ENCODE peak calls at places on chromosomes 12 and 14, in six cellular contexts. One of them, this sample, is unnamed.

GRCh38 chr14:95141684-95142083 is 15.6 kb downstream of the DICER1 start:
- DNase-seq in HS-5: no peak
- DNase-seq in EH: no peak
- DNase-seq in NCI-H1694 treated with DMSO at 0.1 percent for 48 hours: no peak
- DNase-seq in stimulated activated naive CD8-positive, alpha-beta T cell treated with anti-CD3 and anti-CD28 coated beads, Interleukin-15, Interleukin-2, amounts not matched to agents 100 U/mL and 50 U/mL, for 24 hours: no peak
- DNase-seq in stimulated activated CD4-positive, alpha-beta T cell treated with anti-CD3 and anti-CD28 coated beads, Interleukin-4, amount 100 ng/mL, for 24 hours: no peak
- DNase-seq in this sample: no peak

GRCh38 chr12:124162151-124163110 is 132.5 kb upstream of the RFLNA start:
- DNase-seq in NCI-H1694 treated with DMSO at 0.1 percent for 48 hours: no peak
- DNase-seq in EH: no peak
- DNase-seq in stimulated activated naive CD8-positive, alpha-beta T cell treated with anti-CD3 and anti-CD28 coated beads, Interleukin-15, Interleukin-2, amounts not matched to agents 100 U/mL and 50 U/mL, for 24 hours: no peak
- DNase-seq in stimulated activated CD4-positive, alpha-beta T cell treated with anti-CD3 and anti-CD28 coated beads, Interleukin-4, amount 100 ng/mL, for 24 hours: no peak
- DNase-seq in HS-5: no peak
- DNase-seq in this sample: no peak

GRCh38 chr12:13595536-13596450 is 385.6 kb downstream of the GRIN2B start:
- DNase-seq in HS-5: no peak
- DNase-seq in NCI-H1694 treated with DMSO at 0.1 percent for 48 hours: peak; percentile 49
- DNase-seq in EH: no peak
- DNase-seq in stimulated activated CD4-positive, alpha-beta T cell treated with anti-CD3 and anti-CD28 coated beads, Interleukin-4, amount 100 ng/mL, for 24 hours: no peak
- DNase-seq in stimulated activated naive CD8-positive, alpha-beta T cell treated with anti-CD3 and anti-CD28 coated beads, Interleukin-15, Interleukin-2, amounts not matched to agents 100 U/mL and 50 U/mL, for 24 hours: no peak
- DNase-seq in this sample: no peak

GRCh38 chr12:21539797-21540196 is 13.7 kb downstream of the SPX start:
- DNase-seq in HS-5: no peak
- DNase-seq in stimulated activated CD4-positive, alpha-beta T cell treated with anti-CD3 and anti-CD28 coated beads, Interleukin-4, amount 100 ng/mL, for 24 hours: no peak
- DNase-seq in NCI-H1694 treated with DMSO at 0.1 percent for 48 hours: no peak
- DNase-seq in EH: no peak
- DNase-seq in stimulated activated naive CD8-positive, alpha-beta T cell treated with anti-CD3 and anti-CD28 coated beads, Interleukin-15, Interleukin-2, amounts not matched to agents 100 U/mL and 50 U/mL, for 24 hours: no peak
- DNase-seq in this sample: no peak

GRCh38 chr14:95832012-95832411 is 44.6 kb upstream of the TUNAR start:
- DNase-seq in stimulated activated CD4-positive, alpha-beta T cell treated with anti-CD3 and anti-CD28 coated beads, Interleukin-4, amount 100 ng/mL, for 24 hours: no peak
- DNase-seq in NCI-H1694 treated with DMSO at 0.1 percent for 48 hours: no peak
- DNase-seq in HS-5: no peak
- DNase-seq in EH: no peak
- DNase-seq in stimulated activated naive CD8-positive, alpha-beta T cell treated with anti-CD3 and anti-CD28 coated beads, Interleukin-15, Interleukin-2, amounts not matched to agents 100 U/mL and 50 U/mL, for 24 hours: no peak
- DNase-seq in this sample: no peak

GRCh38 chr12:17097674-17098073 is 491.7 kb upstream of the LMO3 start:
- DNase-seq in EH: no peak
- DNase-seq in NCI-H1694 treated with DMSO at 0.1 percent for 48 hours: no peak
- DNase-seq in stimulated activated naive CD8-positive, alpha-beta T cell treated with anti-CD3 and anti-CD28 coated beads, Interleukin-15, Interleukin-2, amounts not matched to agents 100 U/mL and 50 U/mL, for 24 hours: no peak
- DNase-seq in HS-5: no peak
- DNase-seq in stimulated activated CD4-positive, alpha-beta T cell treated with anti-CD3 and anti-CD28 coated beads, Interleukin-4, amount 100 ng/mL, for 24 hours: no peak
- DNase-seq in this sample: no peak

GRCh38 chr14:104745431-104745830 is 7.5 kb upstream of the SIVA1 start:
- DNase-seq in stimulated activated naive CD8-positive, alpha-beta T cell treated with anti-CD3 and anti-CD28 coated beads, Interleukin-15, Interleukin-2, amounts not matched to agents 100 U/mL and 50 U/mL, for 24 hours: no peak
- DNase-seq in HS-5: no peak
- DNase-seq in stimulated activated CD4-positive, alpha-beta T cell treated with anti-CD3 and anti-CD28 coated beads, Interleukin-4, amount 100 ng/mL, for 24 hours: no peak
- DNase-seq in EH: no peak
- DNase-seq in NCI-H1694 treated with DMSO at 0.1 percent for 48 hours: no peak
- DNase-seq in this sample: no peak

GRCh38 chr14:68079941-68080697 is 260.5 kb downstream of the RAD51B start:
- DNase-seq in NCI-H1694 treated with DMSO at 0.1 percent for 48 hours: no peak
- DNase-seq in stimulated activated CD4-positive, alpha-beta T cell treated with anti-CD3 and anti-CD28 coated beads, Interleukin-4, amount 100 ng/mL, for 24 hours: no peak
- DNase-seq in stimulated activated naive CD8-positive, alpha-beta T cell treated with anti-CD3 and anti-CD28 coated beads, Interleukin-15, Interleukin-2, amounts not matched to agents 100 U/mL and 50 U/mL, for 24 hours: no peak
- DNase-seq in EH: no peak
- DNase-seq in HS-5: no peak
- DNase-seq in this sample: no peak

GRCh38 chr14:74401504-74402241 is 24.3 kb downstream of the SYNDIG1L start:
- DNase-seq in stimulated activated naive CD8-positive, alpha-beta T cell treated with anti-CD3 and anti-CD28 coated beads, Interleukin-15, Interleukin-2, amounts not matched to agents 100 U/mL and 50 U/mL, for 24 hours: peak; percentile 71
- DNase-seq in NCI-H1694 treated with DMSO at 0.1 percent for 48 hours: peak; percentile 15
- DNase-seq in EH: peak; percentile 15
- DNase-seq in HS-5: no peak
- DNase-seq in stimulated activated CD4-positive, alpha-beta T cell treated with anti-CD3 and anti-CD28 coated beads, Interleukin-4, amount 100 ng/mL, for 24 hours: peak; percentile 60
- DNase-seq in this sample: no peak

GRCh38 chr12:122355702-122356101 is 66.8 kb downstream of the CLIP1 start:
- DNase-seq in EH: no peak
- DNase-seq in stimulated activated naive CD8-positive, alpha-beta T cell treated with anti-CD3 and anti-CD28 coated beads, Interleukin-15, Interleukin-2, amounts not matched to agents 100 U/mL and 50 U/mL, for 24 hours: no peak
- DNase-seq in HS-5: no peak
- DNase-seq in stimulated activated CD4-positive, alpha-beta T cell treated with anti-CD3 and anti-CD28 coated beads, Interleukin-4, amount 100 ng/mL, for 24 hours: no peak
- DNase-seq in NCI-H1694 treated with DMSO at 0.1 percent for 48 hours: peak; percentile 81
- DNase-seq in this sample: no peak

GRCh38 chr12:124687695-124688301 is 120.4 kb upstream of the NCOR2 start:
- DNase-seq in stimulated activated CD4-positive, alpha-beta T cell treated with anti-CD3 and anti-CD28 coated beads, Interleukin-4, amount 100 ng/mL, for 24 hours: no peak
- DNase-seq in EH: no peak
- DNase-seq in HS-5: no peak
- DNase-seq in stimulated activated naive CD8-positive, alpha-beta T cell treated with anti-CD3 and anti-CD28 coated beads, Interleukin-15, Interleukin-2, amounts not matched to agents 100 U/mL and 50 U/mL, for 24 hours: peak; percentile 23
- DNase-seq in NCI-H1694 treated with DMSO at 0.1 percent for 48 hours: peak; percentile 30
- DNase-seq in this sample: no peak

GRCh38 chr14:87896393-87897380 is 96.3 kb downstream of the GALC start:
- DNase-seq in stimulated activated CD4-positive, alpha-beta T cell treated with anti-CD3 and anti-CD28 coated beads, Interleukin-4, amount 100 ng/mL, for 24 hours: peak; percentile 4
- DNase-seq in NCI-H1694 treated with DMSO at 0.1 percent for 48 hours: peak; percentile 99
- DNase-seq in HS-5: peak; percentile 3
- DNase-seq in EH: peak; percentile 43
- DNase-seq in stimulated activated naive CD8-positive, alpha-beta T cell treated with anti-CD3 and anti-CD28 coated beads, Interleukin-15, Interleukin-2, amounts not matched to agents 100 U/mL and 50 U/mL, for 24 hours: no peak
- DNase-seq in this sample: peak; percentile 5

GRCh38 chr14:37257651-37258050 is 59.9 kb downstream of the MIPOL1 start:
- DNase-seq in HS-5: no peak
- DNase-seq in stimulated activated CD4-positive, alpha-beta T cell treated with anti-CD3 and anti-CD28 coated beads, Interleukin-4, amount 100 ng/mL, for 24 hours: no peak
- DNase-seq in EH: no peak
- DNase-seq in stimulated activated naive CD8-positive, alpha-beta T cell treated with anti-CD3 and anti-CD28 coated beads, Interleukin-15, Interleukin-2, amounts not matched to agents 100 U/mL and 50 U/mL, for 24 hours: no peak
- DNase-seq in NCI-H1694 treated with DMSO at 0.1 percent for 48 hours: no peak
- DNase-seq in this sample: no peak

GRCh38 chr12:18368594-18368993 is 107.3 kb downstream of the PIK3C2G start:
- DNase-seq in EH: no peak
- DNase-seq in stimulated activated CD4-positive, alpha-beta T cell treated with anti-CD3 and anti-CD28 coated beads, Interleukin-4, amount 100 ng/mL, for 24 hours: no peak
- DNase-seq in HS-5: no peak
- DNase-seq in stimulated activated naive CD8-positive, alpha-beta T cell treated with anti-CD3 and anti-CD28 coated beads, Interleukin-15, Interleukin-2, amounts not matched to agents 100 U/mL and 50 U/mL, for 24 hours: no peak
- DNase-seq in NCI-H1694 treated with DMSO at 0.1 percent for 48 hours: no peak
- DNase-seq in this sample: no peak

GRCh38 chr12:79939728-79940306 is 4.9 kb upstream of the PPP1R12A start:
- DNase-seq in stimulated activated CD4-positive, alpha-beta T cell treated with anti-CD3 and anti-CD28 coated beads, Interleukin-4, amount 100 ng/mL, for 24 hours: no peak
- DNase-seq in NCI-H1694 treated with DMSO at 0.1 percent for 48 hours: no peak
- DNase-seq in HS-5: no peak
- DNase-seq in EH: no peak
- DNase-seq in stimulated activated naive CD8-positive, alpha-beta T cell treated with anti-CD3 and anti-CD28 coated beads, Interleukin-15, Interleukin-2, amounts not matched to agents 100 U/mL and 50 U/mL, for 24 hours: no peak
- DNase-seq in this sample: no peak

GRCh38 chr12:127664901-127665300 is 602.1 kb upstream of the TMEM132C start:
- DNase-seq in EH: peak; percentile 85
- DNase-seq in stimulated activated naive CD8-positive, alpha-beta T cell treated with anti-CD3 and anti-CD28 coated beads, Interleukin-15, Interleukin-2, amounts not matched to agents 100 U/mL and 50 U/mL, for 24 hours: no peak
- DNase-seq in NCI-H1694 treated with DMSO at 0.1 percent for 48 hours: no peak
- DNase-seq in stimulated activated CD4-positive, alpha-beta T cell treated with anti-CD3 and anti-CD28 coated beads, Interleukin-4, amount 100 ng/mL, for 24 hours: no peak
- DNase-seq in HS-5: no peak
- DNase-seq in this sample: no peak

GRCh38 chr14:60622210-60622919 is 26.9 kb downstream of the SIX1 start:
- DNase-seq in NCI-H1694 treated with DMSO at 0.1 percent for 48 hours: no peak
- DNase-seq in HS-5: no peak
- DNase-seq in EH: no peak
- DNase-seq in stimulated activated naive CD8-positive, alpha-beta T cell treated with anti-CD3 and anti-CD28 coated beads, Interleukin-15, Interleukin-2, amounts not matched to agents 100 U/mL and 50 U/mL, for 24 hours: no peak
- DNase-seq in stimulated activated CD4-positive, alpha-beta T cell treated with anti-CD3 and anti-CD28 coated beads, Interleukin-4, amount 100 ng/mL, for 24 hours: no peak
- DNase-seq in this sample: no peak

GRCh38 chr14:31229638-31230229 is 22.1 kb upstream of the HECTD1 start:
- DNase-seq in HS-5: peak; percentile 88
- DNase-seq in stimulated activated CD4-positive, alpha-beta T cell treated with anti-CD3 and anti-CD28 coated beads, Interleukin-4, amount 100 ng/mL, for 24 hours: no peak
- DNase-seq in stimulated activated naive CD8-positive, alpha-beta T cell treated with anti-CD3 and anti-CD28 coated beads, Interleukin-15, Interleukin-2, amounts not matched to agents 100 U/mL and 50 U/mL, for 24 hours: no peak
- DNase-seq in NCI-H1694 treated with DMSO at 0.1 percent for 48 hours: no peak
- DNase-seq in EH: peak; percentile 88
- DNase-seq in this sample: peak; percentile 77

GRCh38 chr12:113880337-113880736 is 85.8 kb downstream of the RBM19 start:
- DNase-seq in stimulated activated CD4-positive, alpha-beta T cell treated with anti-CD3 and anti-CD28 coated beads, Interleukin-4, amount 100 ng/mL, for 24 hours: no peak
- DNase-seq in stimulated activated naive CD8-positive, alpha-beta T cell treated with anti-CD3 and anti-CD28 coated beads, Interleukin-15, Interleukin-2, amounts not matched to agents 100 U/mL and 50 U/mL, for 24 hours: no peak
- DNase-seq in HS-5: no peak
- DNase-seq in NCI-H1694 treated with DMSO at 0.1 percent for 48 hours: no peak
- DNase-seq in EH: no peak
- DNase-seq in this sample: no peak

GRCh38 chr12:16531623-16532022 is 74.3 kb downstream of the LMO3 start:
- DNase-seq in HS-5: no peak
- DNase-seq in NCI-H1694 treated with DMSO at 0.1 percent for 48 hours: peak; percentile 71
- DNase-seq in stimulated activated CD4-positive, alpha-beta T cell treated with anti-CD3 and anti-CD28 coated beads, Interleukin-4, amount 100 ng/mL, for 24 hours: no peak
- DNase-seq in EH: no peak
- DNase-seq in stimulated activated naive CD8-positive, alpha-beta T cell treated with anti-CD3 and anti-CD28 coated beads, Interleukin-15, Interleukin-2, amounts not matched to agents 100 U/mL and 50 U/mL, for 24 hours: no peak
- DNase-seq in this sample: no peak

GRCh38 chr12:121513464-121514183 is 67.2 kb downstream of the KDM2B start:
- DNase-seq in NCI-H1694 treated with DMSO at 0.1 percent for 48 hours: no peak
- DNase-seq in stimulated activated CD4-positive, alpha-beta T cell treated with anti-CD3 and anti-CD28 coated beads, Interleukin-4, amount 100 ng/mL, for 24 hours: no peak
- DNase-seq in EH: peak; percentile 14
- DNase-seq in HS-5: no peak
- DNase-seq in stimulated activated naive CD8-positive, alpha-beta T cell treated with anti-CD3 and anti-CD28 coated beads, Interleukin-15, Interleukin-2, amounts not matched to agents 100 U/mL and 50 U/mL, for 24 hours: peak; percentile 34
- DNase-seq in this sample: no peak

GRCh38 chr12:76310110-76310509 is 38.1 kb downstream of the BBS10 start:
- DNase-seq in EH: peak; percentile 69
- DNase-seq in NCI-H1694 treated with DMSO at 0.1 percent for 48 hours: no peak
- DNase-seq in stimulated activated CD4-positive, alpha-beta T cell treated with anti-CD3 and anti-CD28 coated beads, Interleukin-4, amount 100 ng/mL, for 24 hours: no peak
- DNase-seq in stimulated activated naive CD8-positive, alpha-beta T cell treated with anti-CD3 and anti-CD28 coated beads, Interleukin-15, Interleukin-2, amounts not matched to agents 100 U/mL and 50 U/mL, for 24 hours: no peak
- DNase-seq in HS-5: peak; percentile 47
- DNase-seq in this sample: no peak

GRCh38 chr12:121657305-121658008 is 12.0 kb downstream of the MORN3 start:
- DNase-seq in NCI-H1694 treated with DMSO at 0.1 percent for 48 hours: no peak
- DNase-seq in stimulated activated naive CD8-positive, alpha-beta T cell treated with anti-CD3 and anti-CD28 coated beads, Interleukin-15, Interleukin-2, amounts not matched to agents 100 U/mL and 50 U/mL, for 24 hours: peak; percentile 27
- DNase-seq in EH: peak; percentile 27
- DNase-seq in stimulated activated CD4-positive, alpha-beta T cell treated with anti-CD3 and anti-CD28 coated beads, Interleukin-4, amount 100 ng/mL, for 24 hours: peak; percentile 30
- DNase-seq in HS-5: no peak
- DNase-seq in this sample: no peak

GRCh38 chr14:45664668-45665356 is 411.8 kb upstream of the MIS18BP1 start:
- DNase-seq in EH: peak; percentile 2
- DNase-seq in stimulated activated naive CD8-positive, alpha-beta T cell treated with anti-CD3 and anti-CD28 coated beads, Interleukin-15, Interleukin-2, amounts not matched to agents 100 U/mL and 50 U/mL, for 24 hours: no peak
- DNase-seq in NCI-H1694 treated with DMSO at 0.1 percent for 48 hours: no peak
- DNase-seq in HS-5: no peak
- DNase-seq in stimulated activated CD4-positive, alpha-beta T cell treated with anti-CD3 and anti-CD28 coated beads, Interleukin-4, amount 100 ng/mL, for 24 hours: no peak
- DNase-seq in this sample: no peak

GRCh38 chr14:89217876-89218275 is 199.2 kb downstream of the FOXN3 start:
- DNase-seq in stimulated activated CD4-positive, alpha-beta T cell treated with anti-CD3 and anti-CD28 coated beads, Interleukin-4, amount 100 ng/mL, for 24 hours: no peak
- DNase-seq in EH: peak; percentile 7
- DNase-seq in NCI-H1694 treated with DMSO at 0.1 percent for 48 hours: no peak
- DNase-seq in HS-5: no peak
- DNase-seq in stimulated activated naive CD8-positive, alpha-beta T cell treated with anti-CD3 and anti-CD28 coated beads, Interleukin-15, Interleukin-2, amounts not matched to agents 100 U/mL and 50 U/mL, for 24 hours: no peak
- DNase-seq in this sample: no peak

GRCh38 chr12:101746661-101747060 is 7.4 kb upstream of the SYCP3 start:
- DNase-seq in HS-5: no peak
- DNase-seq in EH: peak; percentile 6
- DNase-seq in stimulated activated naive CD8-positive, alpha-beta T cell treated with anti-CD3 and anti-CD28 coated beads, Interleukin-15, Interleukin-2, amounts not matched to agents 100 U/mL and 50 U/mL, for 24 hours: no peak
- DNase-seq in stimulated activated CD4-positive, alpha-beta T cell treated with anti-CD3 and anti-CD28 coated beads, Interleukin-4, amount 100 ng/mL, for 24 hours: no peak
- DNase-seq in NCI-H1694 treated with DMSO at 0.1 percent for 48 hours: no peak
- DNase-seq in this sample: no peak

GRCh38 chr12:121783771-121784170 is 9.7 kb downstream of the RHOF start:
- DNase-seq in EH: no peak
- DNase-seq in stimulated activated CD4-positive, alpha-beta T cell treated with anti-CD3 and anti-CD28 coated beads, Interleukin-4, amount 100 ng/mL, for 24 hours: no peak
- DNase-seq in HS-5: no peak
- DNase-seq in NCI-H1694 treated with DMSO at 0.1 percent for 48 hours: no peak
- DNase-seq in stimulated activated naive CD8-positive, alpha-beta T cell treated with anti-CD3 and anti-CD28 coated beads, Interleukin-15, Interleukin-2, amounts not matched to agents 100 U/mL and 50 U/mL, for 24 hours: no peak
- DNase-seq in this sample: no peak

GRCh38 chr12:62158416-62159360 is 101.5 kb upstream of the USP15 start:
- DNase-seq in stimulated activated CD4-positive, alpha-beta T cell treated with anti-CD3 and anti-CD28 coated beads, Interleukin-4, amount 100 ng/mL, for 24 hours: no peak
- DNase-seq in stimulated activated naive CD8-positive, alpha-beta T cell treated with anti-CD3 and anti-CD28 coated beads, Interleukin-15, Interleukin-2, amounts not matched to agents 100 U/mL and 50 U/mL, for 24 hours: no peak
- DNase-seq in EH: no peak
- DNase-seq in HS-5: no peak
- DNase-seq in NCI-H1694 treated with DMSO at 0.1 percent for 48 hours: no peak
- DNase-seq in this sample: no peak

GRCh38 chr14:60003991-60004390 is 84.0 kb downstream of the LRRC9 start:
- DNase-seq in stimulated activated naive CD8-positive, alpha-beta T cell treated with anti-CD3 and anti-CD28 coated beads, Interleukin-15, Interleukin-2, amounts not matched to agents 100 U/mL and 50 U/mL, for 24 hours: no peak
- DNase-seq in EH: no peak
- DNase-seq in HS-5: no peak
- DNase-seq in NCI-H1694 treated with DMSO at 0.1 percent for 48 hours: no peak
- DNase-seq in stimulated activated CD4-positive, alpha-beta T cell treated with anti-CD3 and anti-CD28 coated beads, Interleukin-4, amount 100 ng/mL, for 24 hours: no peak
- DNase-seq in this sample: no peak

GRCh38 chr14:42872775-42873174 is 1266.1 kb downstream of the LRFN5 start:
- DNase-seq in HS-5: no peak
- DNase-seq in EH: no peak
- DNase-seq in NCI-H1694 treated with DMSO at 0.1 percent for 48 hours: no peak
- DNase-seq in stimulated activated naive CD8-positive, alpha-beta T cell treated with anti-CD3 and anti-CD28 coated beads, Interleukin-15, Interleukin-2, amounts not matched to agents 100 U/mL and 50 U/mL, for 24 hours: no peak
- DNase-seq in stimulated activated CD4-positive, alpha-beta T cell treated with anti-CD3 and anti-CD28 coated beads, Interleukin-4, amount 100 ng/mL, for 24 hours: no peak
- DNase-seq in this sample: no peak

GRCh38 chr14:46432516-46432915 is 219.1 kb downstream of the RPL10L start:
- DNase-seq in stimulated activated CD4-positive, alpha-beta T cell treated with anti-CD3 and anti-CD28 coated beads, Interleukin-4, amount 100 ng/mL, for 24 hours: no peak
- DNase-seq in EH: no peak
- DNase-seq in NCI-H1694 treated with DMSO at 0.1 percent for 48 hours: no peak
- DNase-seq in stimulated activated naive CD8-positive, alpha-beta T cell treated with anti-CD3 and anti-CD28 coated beads, Interleukin-15, Interleukin-2, amounts not matched to agents 100 U/mL and 50 U/mL, for 24 hours: no peak
- DNase-seq in HS-5: no peak
- DNase-seq in this sample: no peak

GRCh38 chr14:103067231-103067954 is 10.0 kb upstream of the CDC42BPB start:
- DNase-seq in EH: peak; percentile 86
- DNase-seq in HS-5: peak; percentile 40
- DNase-seq in stimulated activated naive CD8-positive, alpha-beta T cell treated with anti-CD3 and anti-CD28 coated beads, Interleukin-15, Interleukin-2, amounts not matched to agents 100 U/mL and 50 U/mL, for 24 hours: no peak
- DNase-seq in NCI-H1694 treated with DMSO at 0.1 percent for 48 hours: no peak
- DNase-seq in stimulated activated CD4-positive, alpha-beta T cell treated with anti-CD3 and anti-CD28 coated beads, Interleukin-4, amount 100 ng/mL, for 24 hours: no peak
- DNase-seq in this sample: no peak

GRCh38 chr12:93358058-93358457 is 19.7 kb upstream of the NUDT4 start:
- DNase-seq in NCI-H1694 treated with DMSO at 0.1 percent for 48 hours: no peak
- DNase-seq in EH: no peak
- DNase-seq in stimulated activated naive CD8-positive, alpha-beta T cell treated with anti-CD3 and anti-CD28 coated beads, Interleukin-15, Interleukin-2, amounts not matched to agents 100 U/mL and 50 U/mL, for 24 hours: no peak
- DNase-seq in stimulated activated CD4-positive, alpha-beta T cell treated with anti-CD3 and anti-CD28 coated beads, Interleukin-4, amount 100 ng/mL, for 24 hours: no peak
- DNase-seq in HS-5: no peak
- DNase-seq in this sample: no peak

GRCh38 chr14:36383674-36384421 is 63.4 kb upstream of the MBIP start:
- DNase-seq in EH: no peak
- DNase-seq in NCI-H1694 treated with DMSO at 0.1 percent for 48 hours: no peak
- DNase-seq in stimulated activated CD4-positive, alpha-beta T cell treated with anti-CD3 and anti-CD28 coated beads, Interleukin-4, amount 100 ng/mL, for 24 hours: no peak
- DNase-seq in HS-5: no peak
- DNase-seq in stimulated activated naive CD8-positive, alpha-beta T cell treated with anti-CD3 and anti-CD28 coated beads, Interleukin-15, Interleukin-2, amounts not matched to agents 100 U/mL and 50 U/mL, for 24 hours: no peak
- DNase-seq in this sample: no peak

GRCh38 chr14:51852541-51852940 is 7.9 kb upstream of the GNG2 start:
- DNase-seq in HS-5: no peak
- DNase-seq in stimulated activated naive CD8-positive, alpha-beta T cell treated with anti-CD3 and anti-CD28 coated beads, Interleukin-15, Interleukin-2, amounts not matched to agents 100 U/mL and 50 U/mL, for 24 hours: no peak
- DNase-seq in EH: no peak
- DNase-seq in NCI-H1694 treated with DMSO at 0.1 percent for 48 hours: no peak
- DNase-seq in stimulated activated CD4-positive, alpha-beta T cell treated with anti-CD3 and anti-CD28 coated beads, Interleukin-4, amount 100 ng/mL, for 24 hours: no peak
- DNase-seq in this sample: no peak

GRCh38 chr12:123995023-123995422 is 22.0 kb downstream of the ZNF664 start:
- DNase-seq in NCI-H1694 treated with DMSO at 0.1 percent for 48 hours: no peak
- DNase-seq in stimulated activated CD4-positive, alpha-beta T cell treated with anti-CD3 and anti-CD28 coated beads, Interleukin-4, amount 100 ng/mL, for 24 hours: no peak
- DNase-seq in stimulated activated naive CD8-positive, alpha-beta T cell treated with anti-CD3 and anti-CD28 coated beads, Interleukin-15, Interleukin-2, amounts not matched to agents 100 U/mL and 50 U/mL, for 24 hours: no peak
- DNase-seq in HS-5: no peak
- DNase-seq in EH: peak; percentile 72
- DNase-seq in this sample: no peak

GRCh38 chr14:76672123-76672522 is 89.1 kb upstream of the VASH1 start:
- DNase-seq in NCI-H1694 treated with DMSO at 0.1 percent for 48 hours: no peak
- DNase-seq in EH: no peak
- DNase-seq in HS-5: no peak
- DNase-seq in stimulated activated CD4-positive, alpha-beta T cell treated with anti-CD3 and anti-CD28 coated beads, Interleukin-4, amount 100 ng/mL, for 24 hours: no peak
- DNase-seq in stimulated activated naive CD8-positive, alpha-beta T cell treated with anti-CD3 and anti-CD28 coated beads, Interleukin-15, Interleukin-2, amounts not matched to agents 100 U/mL and 50 U/mL, for 24 hours: no peak
- DNase-seq in this sample: no peak